ENCODE peak calls at places on chromosome 21, in five cellular contexts. J, D, M, U and G are unnamed samples.

GRCh38 chr21:21196087-21196486 is 197.9 kb downstream of the NCAM2 start:
- DNase-seq in J (no peak), D (no peak), M (no peak), U (no peak), G (no peak)

GRCh38 chr21:40120944-40121575 is 253.8 kb downstream of the PCP4 start:
- DNase-seq in J (no peak), D (no peak), M (no peak), U (no peak), G (no peak)

GRCh38 chr21:41141031-41141457 is 26.9 kb upstream of the BACE2 start:
- DNase-seq in J (peak; percentile 70), D (no peak), M (no peak), U (no peak), G (no peak)

GRCh38 chr21:41197582-41197981 is 29.6 kb downstream of the BACE2 start:
- DNase-seq in J (no peak), D (no peak), M (no peak), U (no peak), G (no peak)

GRCh38 chr21:42375141-42375905 is 9.0 kb upstream of the TFF1 start:
- DNase-seq in J (no peak), D (no peak), M (no peak), U (no peak), G (no peak)

GRCh38 chr21:28822882-28823335 is 169.8 kb downstream of the LTN1 start:
- DNase-seq in J (no peak), D (no peak), M (no peak), U (no peak), G (no peak)

GRCh38 chr21:39712976-39713375 is 32.0 kb upstream of the IGSF5 start:
- DNase-seq in J (no peak), D (no peak), M (no peak), U (no peak), G (no peak)

GRCh38 chr21:16330340-16331319 is 600.8 kb downstream of the USP25 start:
- DNase-seq in J (no peak), D (no peak), M (no peak), U (peak; percentile 64), G (no peak)

GRCh38 chr21:26686278-26686677 is 113.2 kb upstream of the CYYR1 start:
- DNase-seq in J (no peak), D (no peak), M (no peak), U (no peak), G (no peak)

GRCh38 chr21:41783476-41784150 is 16.8 kb upstream of the RIPK4 start:
- DNase-seq in J (no peak), D (no peak), M (no peak), U (no peak), G (no peak)

GRCh38 chr21:14488805-14489204 is 57.3 kb downstream of the SAMSN1 start:
- DNase-seq in J (no peak), D (no peak), M (no peak), U (no peak), G (no peak)
- TF ChIP-seq POLR2A in J (no peak), D (no peak), M (no peak), U (no peak), G (no peak)

DNA sequence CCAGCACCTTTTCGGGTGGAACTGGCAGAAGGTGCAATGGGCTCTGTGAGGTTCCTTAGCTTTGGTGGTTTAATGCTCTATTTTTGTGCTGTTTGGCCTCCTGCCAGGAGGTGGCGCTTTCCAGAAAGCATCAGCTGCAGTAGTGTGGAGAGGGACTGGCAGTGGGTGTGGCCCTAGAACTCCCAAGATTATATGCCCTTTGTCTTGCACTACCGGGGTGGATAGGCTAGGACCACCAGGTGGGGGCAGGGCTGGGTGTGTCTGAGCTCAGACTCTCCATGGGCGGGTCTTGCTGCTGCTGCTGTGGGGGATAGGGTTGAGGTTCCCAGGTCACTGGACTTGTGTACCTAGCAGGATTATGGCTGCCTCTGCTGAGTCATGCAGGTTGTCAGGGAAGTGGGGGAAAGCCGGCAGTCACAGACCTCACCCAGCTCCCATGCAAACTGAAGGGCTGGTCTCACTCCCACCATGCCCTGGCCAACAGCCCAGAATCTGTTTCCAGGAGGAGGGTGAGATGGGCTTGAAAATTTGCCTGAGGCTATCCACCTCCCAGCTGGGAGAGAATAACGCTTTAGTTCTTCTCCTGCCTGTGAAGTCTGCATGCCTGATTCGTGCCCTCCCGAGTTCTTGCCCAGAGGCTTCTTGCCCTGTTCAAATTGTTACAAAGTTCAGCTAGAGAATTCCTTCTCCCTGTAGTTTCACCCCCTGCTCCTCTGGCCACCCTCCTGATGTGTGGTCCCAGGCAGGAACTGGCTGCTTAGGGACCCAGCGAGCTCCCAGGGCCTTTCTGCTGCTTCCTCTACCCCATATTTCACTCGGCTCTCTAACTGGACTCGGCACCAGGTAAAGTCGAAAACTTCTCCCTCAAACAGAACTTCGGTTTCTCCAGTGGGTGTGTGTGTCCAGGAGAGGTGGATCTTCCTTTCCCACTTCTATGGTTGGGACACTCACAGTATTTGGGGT is 76.5 kb upstream of the BTG3 start:
- DNase-seq in J (peak; percentile 59), D (peak; percentile 61), M (no peak), U (peak; percentile 89), G (no peak)
- TF ChIP-seq CTCF in J (no peak), D (peak; percentile 17), M (peak; percentile 52), U (peak; percentile 42), G (no peak)

GRCh38 chr21:33403786-33404571 is 766 bp downstream of the IFNGR2 start:
- DNase-seq in J (peak; percentile 29), D (peak; percentile 84), M (no peak), U (peak; percentile 66), G (no peak)

GRCh38 chr21:33402011-33402979 is 918 bp upstream of the IFNGR2 start:
- DNase-seq in J (peak; percentile 47), D (peak; percentile 86), M (no peak), U (peak; percentile 75), G (peak; percentile 96)

GRCh38 chr21:33399821-33400220 is 3.4 kb upstream of the IFNGR2 start:
- DNase-seq in J (no peak), D (no peak), M (no peak), U (no peak), G (no peak)

GRCh38 chr21:33403128-33403785 is at the start of gene IFNGR2:
- DNase-seq in J (no peak), D (peak; percentile 84), M (no peak), U (peak; percentile 43), G (no peak)

DNA sequence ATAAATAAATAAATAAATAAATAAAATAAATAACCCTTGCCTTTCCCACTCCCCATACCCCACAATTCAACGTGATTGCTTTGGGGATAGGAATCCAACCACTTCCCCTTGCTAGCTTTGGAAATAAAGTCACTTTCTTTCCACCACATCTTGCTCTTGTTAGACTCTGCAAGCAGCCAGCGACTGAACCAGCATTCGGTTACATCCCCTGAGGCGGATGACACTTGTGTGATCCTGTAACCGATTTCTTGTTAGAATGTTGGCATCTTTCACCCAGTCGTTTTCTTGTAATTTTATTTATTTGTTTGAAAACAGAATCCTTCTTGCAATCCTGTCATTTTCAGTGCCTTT is 1.6 kb upstream of the IFNGR2 start:
- DNase-seq in J (peak; percentile 50), D (no peak), M (no peak), U (no peak), G (no peak)
- H3K27ac ChIP-seq in J (peak overlapping the region; percentile 100), D (no peak overlapping the region), M (no peak overlapping the region), U (no peak overlapping the region), G (no peak overlapping the region)

DNA sequence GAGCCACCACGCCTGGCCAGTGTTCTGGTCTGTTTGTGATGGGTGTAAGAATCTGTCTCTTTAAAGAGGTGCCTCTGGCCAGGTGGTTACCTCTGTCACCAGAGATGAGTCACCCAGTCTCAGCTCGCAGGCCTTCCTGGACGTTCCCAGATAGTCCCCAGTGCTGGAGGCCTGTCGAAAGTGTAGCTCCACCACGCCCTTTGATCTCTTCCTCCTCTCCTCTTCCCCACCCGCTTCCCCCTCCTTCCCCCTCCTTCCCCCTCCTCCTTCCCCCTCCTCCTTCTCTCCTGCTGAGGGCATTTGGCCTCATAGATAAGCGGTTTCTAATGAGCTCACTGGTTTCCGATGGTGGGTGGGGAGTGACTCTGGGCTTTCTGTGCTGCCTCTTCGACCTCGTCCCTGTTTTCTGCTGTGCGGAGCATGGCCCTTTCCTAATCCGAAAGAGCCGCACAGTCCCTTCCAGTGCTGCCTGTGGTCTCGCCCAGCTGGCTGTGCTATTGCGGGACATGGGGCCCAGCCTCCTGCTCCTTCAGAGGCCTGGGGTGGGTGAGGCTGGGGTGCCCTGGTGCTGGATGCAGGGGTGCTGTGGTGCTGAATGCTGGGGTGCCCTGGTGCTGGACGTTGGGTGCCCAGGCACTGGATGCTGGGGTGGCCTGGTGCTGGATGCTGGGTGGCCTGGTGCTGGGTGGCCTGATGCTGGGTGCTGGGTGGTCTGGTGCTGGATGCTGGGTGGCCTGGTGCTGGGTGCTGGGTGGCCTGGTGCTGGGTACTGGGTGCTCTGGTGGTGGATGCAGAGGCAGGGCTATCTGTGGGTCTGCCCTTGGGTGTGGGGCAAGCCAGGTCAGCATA is 19.2 kb downstream of the AGPAT3 start:
- DNase-seq in J (peak; percentile 50), D (no peak), M (no peak), U (no peak), G (no peak)
- TF ChIP-seq POLR2A in J (no peak), D (no peak), M (no peak), U (no peak), G (no peak)

GRCh38 chr21:17602874-17603273 is 9.8 kb downstream of the BTG3 start:
- DNase-seq in J (no peak), D (no peak), M (no peak), U (no peak), G (no peak)
- TF ChIP-seq CTCF in J (no peak), D (no peak), M (no peak), U (no peak), G (no peak)

DNA sequence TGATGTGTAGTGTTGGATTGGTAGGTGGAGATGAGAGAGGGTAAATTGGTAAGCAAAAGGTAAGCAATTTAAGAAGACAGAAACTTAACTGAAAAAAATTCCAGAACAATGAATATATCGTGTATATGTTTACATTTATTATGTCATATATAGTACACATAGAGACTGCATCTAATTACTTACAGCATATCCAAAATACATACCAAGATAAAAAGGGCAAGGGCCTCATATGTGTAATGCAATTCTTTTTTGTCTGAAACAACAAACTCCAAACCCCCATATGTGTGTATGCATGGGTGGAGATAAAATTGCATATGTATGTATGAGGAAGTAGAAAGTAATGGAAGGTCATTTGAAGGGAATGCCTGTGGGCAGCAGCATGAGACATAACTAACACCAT is 4.2 kb downstream of the KRTAP20-3 start:
- DNase-seq in J (no peak), D (no peak), M (no peak), U (no peak), G (no peak)
- H3K27ac ChIP-seq in J (no peak overlapping the region), D (no peak overlapping the region), M (no peak overlapping the region), U (no peak overlapping the region), G (no peak overlapping the region)

GRCh38 chr21:35777081-35777480 is 283.2 kb downstream of the SETD4 start:
- DNase-seq in J (no peak), D (no peak), M (no peak), U (no peak), G (no peak)
- TF ChIP-seq POLR2A in J (no peak), D (no peak), M (no peak), U (no peak), G (no peak)

GRCh38 chr21:34946385-34947121 is 102.5 kb downstream of the RUNX1 start:
- DNase-seq in J (no peak), D (no peak), M (no peak), U (no peak), G (no peak)
- TF ChIP-seq CTCF in J (no peak), D (no peak), M (no peak), U (no peak), G (no peak)